ENCODE peak calls at places on chromosomes 5 and 9, in seven cellular contexts. C, N, H, E, P, V and F are unnamed samples.

GRCh38 chr5:72137826-72138409 is 30.6 kb downstream of the MAP1B start:
- DNase-seq in C (no peak), N (no peak), H (peak; percentile 12), E (no peak), P (peak; percentile 41), V (no peak), F (no peak)

GRCh38 chr5:138725885-138726457 is 27.3 kb upstream of the CTNNA1 start:
- DNase-seq in C (no peak), N (no peak), H (no peak), E (no peak), P (peak; percentile 30), V (no peak), F (no peak)

GRCh38 chr5:133387621-133388020 is 224.7 kb downstream of the FSTL4 start:
- DNase-seq in C (no peak), N (no peak), H (no peak), E (no peak), P (no peak), V (no peak), F (no peak)

GRCh38 chr5:54457094-54457531 is 1.6 kb downstream of the HSPB3 start:
- DNase-seq in C (no peak), N (peak; percentile 81), H (no peak), E (no peak), P (peak; percentile 95), V (no peak), F (no peak)

GRCh38 chr5:133709074-133709676 is 96.8 kb upstream of the FSTL4 start:
- DNase-seq in C (no peak), N (peak; percentile 17), H (no peak), E (no peak), P (peak; percentile 52), V (no peak), F (no peak)

GRCh38 chr5:56876325-56876724 is 33.1 kb upstream of the SETD9 start:
- DNase-seq in C (no peak), N (peak; percentile 18), H (peak; percentile 72), E (no peak), P (peak; percentile 20), V (no peak), F (no peak)

GRCh38 chr5:123496892-123497291 is 15.1 kb upstream of the CSNK1G3 start:
- DNase-seq in C (no peak), N (peak; percentile 86), H (no peak), E (no peak), P (no peak), V (no peak), F (no peak)

GRCh38 chr5:103526164-103526915 is 36.2 kb downstream of the NUDT12 start:
- DNase-seq in C (no peak), N (peak; percentile 41), H (no peak), E (no peak), P (peak; percentile 65), V (no peak), F (no peak)

GRCh38 chr5:3179220-3179619 is 416.4 kb upstream of the IRX1 start:
- DNase-seq in C (no peak), N (no peak), H (no peak), E (no peak), P (no peak), V (no peak), F (no peak)

GRCh38 chr5:106311230-106311629 is 1359.5 kb downstream of the EFNA5 start:
- DNase-seq in C (no peak), N (peak; percentile 44), H (no peak), E (no peak), P (peak; percentile 7), V (no peak), F (no peak)

GRCh38 chr9:107675476-107676264 is 186.1 kb upstream of the KLF4 start:
- DNase-seq in C (no peak), N (no peak), H (peak; percentile 94), E (no peak), P (no peak), V (no peak), F (no peak)

GRCh38 chr9:90848866-90849265 is 47.2 kb downstream of the SYK start:
- DNase-seq in C (no peak), N (no peak), H (no peak), E (no peak), P (no peak), V (no peak), F (no peak)

GRCh38 chr5:39520232-39520572 is 95.4 kb upstream of the DAB2 start:
- DNase-seq in C (no peak), N (peak; percentile 92), H (no peak), E (no peak), P (peak; percentile 94), V (no peak), F (no peak)

GRCh38 chr5:90709323-90710148 is 150.9 kb downstream of the ADGRV1 start:
- DNase-seq in C (peak; percentile 8), N (peak; percentile 70), H (no peak), E (peak; percentile 6), P (peak; percentile 41), V (peak; percentile 23), F (peak; percentile 57)

GRCh38 chr9:83472764-83473163 is 65.4 kb downstream of the FRMD3 start:
- DNase-seq in C (no peak), N (no peak), H (peak; percentile 70), E (no peak), P (no peak), V (no peak), F (no peak)

GRCh38 chr9:35029852-35030251 is 40.3 kb downstream of the DNAJB5 start:
- DNase-seq in C (no peak), N (no peak), H (no peak), E (peak; percentile 10), P (peak; percentile 28), V (no peak), F (no peak)

GRCh38 chr9:99607852-99608448 is 213.7 kb upstream of the NR4A3 start:
- DNase-seq in C (no peak), N (peak; percentile 3), H (no peak), E (no peak), P (peak; percentile 42), V (no peak), F (no peak)

GRCh38 chr5:66717455-66718373 is 121.5 kb downstream of the MAST4 start:
- DNase-seq in C (no peak), N (no peak), H (no peak), E (no peak), P (no peak), V (no peak), F (no peak)

GRCh38 chr5:170219615-170220014 is 13.2 kb upstream of the C5orf58 start:
- DNase-seq in C (no peak), N (peak; percentile 84), H (peak; percentile 82), E (no peak), P (peak; percentile 89), V (no peak), F (no peak)

GRCh38 chr5:62312036-62312435 is 6.0 kb downstream of the KIF2A start:
- DNase-seq in C (no peak), N (no peak), H (no peak), E (no peak), P (peak; percentile 28), V (no peak), F (no peak)

GRCh38 chr9:88387035-88387732 is 1.1 kb upstream of the SPIN1 start:
- DNase-seq in C (peak; percentile 24), N (peak; percentile 65), H (peak; percentile 50), E (peak; percentile 4), P (peak; percentile 57), V (peak; percentile 62), F (peak; percentile 10)

GRCh38 chr9:971901-972511 is 4.4 kb upstream of the DMRT3 start:
- DNase-seq in C (no peak), N (no peak), H (peak; percentile 6), E (no peak), P (no peak), V (no peak), F (peak; percentile 18)

GRCh38 chr5:79956173-79956670 is 34.8 kb downstream of the MTX3 start:
- DNase-seq in C (no peak), N (peak; percentile 77), H (no peak), E (no peak), P (peak; percentile 74), V (no peak), F (no peak)

GRCh38 chr9:129225815-129226214 is 47.8 kb upstream of the IER5L start:
- DNase-seq in C (peak; percentile 65), N (peak; percentile 95), H (peak; percentile 35), E (no peak), P (peak; percentile 87), V (no peak), F (peak; percentile 23)

GRCh38 chr9:133423216-133423615 is 1.0 kb downstream of the ADAMTS13 start:
- DNase-seq in C (no peak), N (no peak), H (no peak), E (no peak), P (no peak), V (no peak), F (no peak)

GRCh38 chr5:138573949-138574670 is 1.1 kb downstream of the HSPA9 start:
- DNase-seq in C (no peak), N (peak; percentile 38), H (no peak), E (no peak), P (peak; percentile 48), V (no peak), F (no peak)

GRCh38 chr9:6956796-6957355 is 199.1 kb downstream of the KDM4C start:
- DNase-seq in C (no peak), N (no peak), H (no peak), E (no peak), P (no peak), V (no peak), F (no peak)

GRCh38 chr5:133247881-133248642 is 196.2 kb downstream of the HSPA4 start:
- DNase-seq in C (no peak), N (peak; percentile 30), H (no peak), E (no peak), P (peak; percentile 59), V (no peak), F (peak; percentile 78)

GRCh38 chr5:139651863-139652787 is 4.0 kb downstream of the CXXC5 start:
- DNase-seq in C (peak; percentile 83), N (peak; percentile 94), H (peak; percentile 68), E (no peak), P (peak; percentile 90), V (peak; percentile 90), F (peak; percentile 42)

GRCh38 chr5:852431-853401 is 1.9 kb upstream of the ZDHHC11 start:
- DNase-seq in C (no peak), N (no peak), H (no peak), E (no peak), P (no peak), V (peak; percentile 15), F (no peak)

GRCh38 chr5:1000329-1000728 is 8.3 kb upstream of the NKD2 start:
- DNase-seq in C (no peak), N (no peak), H (no peak), E (no peak), P (no peak), V (peak; percentile 3), F (peak; percentile 2)